ENCODE peak calls at places on chromosomes 7 and 10, in seven cellular contexts. One of them, this sample, is unnamed.

GRCh38 chr7:156038345-156038744 is 226.1 kb upstream of the SHH start:
- DNase-seq in cardiac fibroblast: no peak
- DNase-seq in activated B cell treated with CpG ODN at 0.5 μM for 24 hours: no peak
- DNase-seq in CD8-positive, alpha-beta T cell: no peak
- DNase-seq in kidney epithelial cell: no peak
- DNase-seq in brain microvascular endothelial cell: no peak
- DNase-seq in AG10803: no peak
- DNase-seq in this sample: no peak

GRCh38 chr10:70341016-70341415 is 41.4 kb downstream of the LRRC20 start:
- DNase-seq in cardiac fibroblast: no peak
- DNase-seq in activated B cell treated with CpG ODN at 0.5 μM for 24 hours: no peak
- DNase-seq in CD8-positive, alpha-beta T cell: no peak
- DNase-seq in kidney epithelial cell: no peak
- DNase-seq in brain microvascular endothelial cell: no peak
- DNase-seq in AG10803: no peak
- DNase-seq in this sample: no peak

GRCh38 chr7:883029-884021 is 7.0 kb downstream of the GET4 start:
- DNase-seq in cardiac fibroblast: no peak
- DNase-seq in activated B cell treated with CpG ODN at 0.5 μM for 24 hours: no peak
- DNase-seq in CD8-positive, alpha-beta T cell: no peak
- DNase-seq in kidney epithelial cell: no peak
- DNase-seq in brain microvascular endothelial cell: no peak
- DNase-seq in AG10803: no peak
- DNase-seq in this sample: no peak

GRCh38 chr7:72217151-72217550 is 195.0 kb downstream of the CALN1 start:
- DNase-seq in cardiac fibroblast: no peak
- DNase-seq in activated B cell treated with CpG ODN at 0.5 μM for 24 hours: no peak
- DNase-seq in CD8-positive, alpha-beta T cell: no peak
- DNase-seq in kidney epithelial cell: no peak
- DNase-seq in brain microvascular endothelial cell: no peak
- DNase-seq in AG10803: no peak
- DNase-seq in this sample: peak

GRCh38 chr10:22483132-22483531 is 137.8 kb downstream of the SPAG6 start:
- DNase-seq in cardiac fibroblast: no peak
- DNase-seq in activated B cell treated with CpG ODN at 0.5 μM for 24 hours: no peak
- DNase-seq in CD8-positive, alpha-beta T cell: no peak
- DNase-seq in kidney epithelial cell: no peak
- DNase-seq in brain microvascular endothelial cell: no peak
- DNase-seq in AG10803: no peak
- DNase-seq in this sample: no peak

GRCh38 chr7:74280985-74281384 is 8.2 kb upstream of the CLIP2 start:
- DNase-seq in cardiac fibroblast: peak
- DNase-seq in activated B cell treated with CpG ODN at 0.5 μM for 24 hours: no peak
- DNase-seq in CD8-positive, alpha-beta T cell: no peak
- DNase-seq in kidney epithelial cell: no peak
- DNase-seq in brain microvascular endothelial cell: peak
- DNase-seq in AG10803: no peak
- DNase-seq in this sample: no peak

GRCh38 chr10:4267084-4267774 is 482.2 kb upstream of the KLF6 start:
- DNase-seq in cardiac fibroblast: peak
- DNase-seq in activated B cell treated with CpG ODN at 0.5 μM for 24 hours: no peak
- DNase-seq in CD8-positive, alpha-beta T cell: no peak
- DNase-seq in kidney epithelial cell: no peak
- DNase-seq in brain microvascular endothelial cell: no peak
- DNase-seq in AG10803: no peak
- DNase-seq in this sample: no peak

GRCh38 chr7:17255930-17256329 is 42.5 kb upstream of the AHR start:
- DNase-seq in cardiac fibroblast: no peak
- DNase-seq in activated B cell treated with CpG ODN at 0.5 μM for 24 hours: no peak
- DNase-seq in CD8-positive, alpha-beta T cell: no peak
- DNase-seq in kidney epithelial cell: no peak
- DNase-seq in brain microvascular endothelial cell: no peak
- DNase-seq in AG10803: no peak
- DNase-seq in this sample: no peak

GRCh38 chr7:127798023-127798422 is 146.0 kb downstream of the SND1 start:
- DNase-seq in cardiac fibroblast: peak
- DNase-seq in activated B cell treated with CpG ODN at 0.5 μM for 24 hours: no peak
- DNase-seq in CD8-positive, alpha-beta T cell: no peak
- DNase-seq in kidney epithelial cell: no peak
- DNase-seq in brain microvascular endothelial cell: no peak
- DNase-seq in AG10803: no peak
- DNase-seq in this sample: peak

GRCh38 chr7:150903627-150904026 is 51.3 kb downstream of the AOC1 start:
- DNase-seq in cardiac fibroblast: peak
- DNase-seq in activated B cell treated with CpG ODN at 0.5 μM for 24 hours: no peak
- DNase-seq in CD8-positive, alpha-beta T cell: no peak
- DNase-seq in kidney epithelial cell: no peak
- DNase-seq in brain microvascular endothelial cell: no peak
- DNase-seq in AG10803: peak
- DNase-seq in this sample: no peak

GRCh38 chr7:44224216-44224950 is 23.6 kb downstream of the YKT6 start:
- DNase-seq in cardiac fibroblast: no peak
- DNase-seq in activated B cell treated with CpG ODN at 0.5 μM for 24 hours: no peak
- DNase-seq in CD8-positive, alpha-beta T cell: no peak
- DNase-seq in kidney epithelial cell: no peak
- DNase-seq in brain microvascular endothelial cell: no peak
- DNase-seq in AG10803: no peak
- DNase-seq in this sample: no peak

GRCh38 chr7:2047272-2047581 is 185.5 kb downstream of the MAD1L1 start:
- DNase-seq in cardiac fibroblast: no peak
- DNase-seq in activated B cell treated with CpG ODN at 0.5 μM for 24 hours: no peak
- DNase-seq in CD8-positive, alpha-beta T cell: no peak
- DNase-seq in kidney epithelial cell: no peak
- DNase-seq in brain microvascular endothelial cell: no peak
- DNase-seq in AG10803: no peak
- DNase-seq in this sample: no peak

GRCh38 chr10:73866621-73867020 is 7.7 kb downstream of the CAMK2G start:
- DNase-seq in cardiac fibroblast: no peak
- DNase-seq in activated B cell treated with CpG ODN at 0.5 μM for 24 hours: no peak
- DNase-seq in CD8-positive, alpha-beta T cell: no peak
- DNase-seq in kidney epithelial cell: no peak
- DNase-seq in brain microvascular endothelial cell: no peak
- DNase-seq in AG10803: no peak
- DNase-seq in this sample: no peak

GRCh38 chr10:21495002-21495685 is 30.3 kb downstream of the SKIDA1 start:
- DNase-seq in cardiac fibroblast: no peak
- DNase-seq in activated B cell treated with CpG ODN at 0.5 μM for 24 hours: no peak
- DNase-seq in CD8-positive, alpha-beta T cell: no peak
- DNase-seq in kidney epithelial cell: no peak
- DNase-seq in brain microvascular endothelial cell: no peak
- DNase-seq in AG10803: no peak
- DNase-seq in this sample: peak

GRCh38 chr7:129958643-129959479 is 6.1 kb upstream of the UBE2H start:
- DNase-seq in cardiac fibroblast: peak
- DNase-seq in activated B cell treated with CpG ODN at 0.5 μM for 24 hours: no peak
- DNase-seq in CD8-positive, alpha-beta T cell: no peak
- DNase-seq in kidney epithelial cell: peak
- DNase-seq in brain microvascular endothelial cell: peak
- DNase-seq in AG10803: peak
- DNase-seq in this sample: no peak

GRCh38 chr10:1366277-1366676 is 310.1 kb downstream of the WDR37 start:
- DNase-seq in cardiac fibroblast: no peak
- DNase-seq in activated B cell treated with CpG ODN at 0.5 μM for 24 hours: no peak
- DNase-seq in CD8-positive, alpha-beta T cell: no peak
- DNase-seq in kidney epithelial cell: no peak
- DNase-seq in brain microvascular endothelial cell: no peak
- DNase-seq in AG10803: no peak
- DNase-seq in this sample: no peak

GRCh38 chr7:91565499-91566331 is 301.5 kb downstream of the FZD1 start:
- DNase-seq in cardiac fibroblast: no peak
- DNase-seq in activated B cell treated with CpG ODN at 0.5 μM for 24 hours: no peak
- DNase-seq in CD8-positive, alpha-beta T cell: no peak
- DNase-seq in kidney epithelial cell: no peak
- DNase-seq in brain microvascular endothelial cell: no peak
- DNase-seq in AG10803: peak
- DNase-seq in this sample: no peak

GRCh38 chr7:135160098-135160857 is 10.2 kb downstream of the CYREN start:
- DNase-seq in cardiac fibroblast: peak
- DNase-seq in activated B cell treated with CpG ODN at 0.5 μM for 24 hours: no peak
- DNase-seq in CD8-positive, alpha-beta T cell: no peak
- DNase-seq in kidney epithelial cell: no peak
- DNase-seq in brain microvascular endothelial cell: peak
- DNase-seq in AG10803: no peak
- DNase-seq in this sample: no peak

GRCh38 chr7:128454808-128455555 is 696 bp upstream of the HILPDA start:
- DNase-seq in cardiac fibroblast: peak
- DNase-seq in activated B cell treated with CpG ODN at 0.5 μM for 24 hours: no peak
- DNase-seq in CD8-positive, alpha-beta T cell: no peak
- DNase-seq in kidney epithelial cell: no peak
- DNase-seq in brain microvascular endothelial cell: peak
- DNase-seq in AG10803: peak
- DNase-seq in this sample: no peak

GRCh38 chr10:77350711-77351119 is 286.9 kb downstream of the KCNMA1 start:
- DNase-seq in cardiac fibroblast: peak
- DNase-seq in activated B cell treated with CpG ODN at 0.5 μM for 24 hours: no peak
- DNase-seq in CD8-positive, alpha-beta T cell: no peak
- DNase-seq in kidney epithelial cell: peak
- DNase-seq in brain microvascular endothelial cell: peak
- DNase-seq in AG10803: peak
- DNase-seq in this sample: no peak

GRCh38 chr7:31642681-31643115 is 44.3 kb upstream of the PPP1R17 start:
- DNase-seq in cardiac fibroblast: no peak
- DNase-seq in activated B cell treated with CpG ODN at 0.5 μM for 24 hours: no peak
- DNase-seq in CD8-positive, alpha-beta T cell: no peak
- DNase-seq in kidney epithelial cell: no peak
- DNase-seq in brain microvascular endothelial cell: no peak
- DNase-seq in AG10803: no peak
- DNase-seq in this sample: no peak

GRCh38 chr10:101780187-101780817 is 2.9 kb downstream of the NPM3 start:
- DNase-seq in cardiac fibroblast: no peak
- DNase-seq in activated B cell treated with CpG ODN at 0.5 μM for 24 hours: no peak
- DNase-seq in CD8-positive, alpha-beta T cell: no peak
- DNase-seq in kidney epithelial cell: no peak
- DNase-seq in brain microvascular endothelial cell: no peak
- DNase-seq in AG10803: no peak
- DNase-seq in this sample: no peak

GRCh38 chr7:35463751-35464150 is 209.9 kb upstream of the TBX20 start:
- DNase-seq in cardiac fibroblast: no peak
- DNase-seq in activated B cell treated with CpG ODN at 0.5 μM for 24 hours: no peak
- DNase-seq in CD8-positive, alpha-beta T cell: no peak
- DNase-seq in kidney epithelial cell: no peak
- DNase-seq in brain microvascular endothelial cell: no peak
- DNase-seq in AG10803: no peak
- DNase-seq in this sample: no peak

GRCh38 chr10:50431791-50432190 is 180.5 kb upstream of the ASAH2 start:
- DNase-seq in cardiac fibroblast: peak
- DNase-seq in activated B cell treated with CpG ODN at 0.5 μM for 24 hours: no peak
- DNase-seq in CD8-positive, alpha-beta T cell: no peak
- DNase-seq in kidney epithelial cell: no peak
- DNase-seq in brain microvascular endothelial cell: no peak
- DNase-seq in AG10803: peak
- DNase-seq in this sample: no peak

GRCh38 chr7:37656913-37657530 is 26.5 kb upstream of the GPR141 start:
- DNase-seq in cardiac fibroblast: no peak
- DNase-seq in activated B cell treated with CpG ODN at 0.5 μM for 24 hours: no peak
- DNase-seq in CD8-positive, alpha-beta T cell: no peak
- DNase-seq in kidney epithelial cell: no peak
- DNase-seq in brain microvascular endothelial cell: no peak
- DNase-seq in AG10803: no peak
- DNase-seq in this sample: no peak

GRCh38 chr10:113058175-113058961 is 108.3 kb downstream of the TCF7L2 start:
- DNase-seq in cardiac fibroblast: peak
- DNase-seq in activated B cell treated with CpG ODN at 0.5 μM for 24 hours: no peak
- DNase-seq in CD8-positive, alpha-beta T cell: no peak
- DNase-seq in kidney epithelial cell: no peak
- DNase-seq in brain microvascular endothelial cell: peak
- DNase-seq in AG10803: peak
- DNase-seq in this sample: no peak

GRCh38 chr7:104984591-104985258 is 29.3 kb upstream of the KMT2E start:
- DNase-seq in cardiac fibroblast: no peak
- DNase-seq in activated B cell treated with CpG ODN at 0.5 μM for 24 hours: no peak
- DNase-seq in CD8-positive, alpha-beta T cell: no peak
- DNase-seq in kidney epithelial cell: no peak
- DNase-seq in brain microvascular endothelial cell: no peak
- DNase-seq in AG10803: no peak
- DNase-seq in this sample: no peak

GRCh38 chr10:58773942-58774341 is 261.3 kb downstream of the BICC1 start:
- DNase-seq in cardiac fibroblast: peak
- DNase-seq in activated B cell treated with CpG ODN at 0.5 μM for 24 hours: no peak
- DNase-seq in CD8-positive, alpha-beta T cell: no peak
- DNase-seq in kidney epithelial cell: no peak
- DNase-seq in brain microvascular endothelial cell: no peak
- DNase-seq in AG10803: peak
- DNase-seq in this sample: no peak
- TF ChIP-seq CTCF in cardiac fibroblast: no peak
- TF ChIP-seq CTCF in activated B cell treated with CpG ODN at 0.5 μM for 24 hours: no peak
- TF ChIP-seq CTCF in CD8-positive, alpha-beta T cell: no peak
- TF ChIP-seq CTCF in kidney epithelial cell: no peak
- TF ChIP-seq CTCF in brain microvascular endothelial cell: no peak
- TF ChIP-seq CTCF in AG10803: no peak
- TF ChIP-seq CTCF in this sample: no peak

GRCh38 chr10:27369832-27370231 is 129.2 kb upstream of the ACBD5 start:
- DNase-seq in cardiac fibroblast: peak
- DNase-seq in activated B cell treated with CpG ODN at 0.5 μM for 24 hours: no peak
- DNase-seq in CD8-positive, alpha-beta T cell: no peak
- DNase-seq in kidney epithelial cell: no peak
- DNase-seq in brain microvascular endothelial cell: no peak
- DNase-seq in AG10803: peak
- DNase-seq in this sample: no peak
- TF ChIP-seq CTCF in cardiac fibroblast: no peak
- TF ChIP-seq CTCF in activated B cell treated with CpG ODN at 0.5 μM for 24 hours: no peak
- TF ChIP-seq CTCF in CD8-positive, alpha-beta T cell: no peak
- TF ChIP-seq CTCF in kidney epithelial cell: no peak
- TF ChIP-seq CTCF in brain microvascular endothelial cell: no peak
- TF ChIP-seq CTCF in AG10803: no peak
- TF ChIP-seq CTCF in this sample: peak

DNA sequence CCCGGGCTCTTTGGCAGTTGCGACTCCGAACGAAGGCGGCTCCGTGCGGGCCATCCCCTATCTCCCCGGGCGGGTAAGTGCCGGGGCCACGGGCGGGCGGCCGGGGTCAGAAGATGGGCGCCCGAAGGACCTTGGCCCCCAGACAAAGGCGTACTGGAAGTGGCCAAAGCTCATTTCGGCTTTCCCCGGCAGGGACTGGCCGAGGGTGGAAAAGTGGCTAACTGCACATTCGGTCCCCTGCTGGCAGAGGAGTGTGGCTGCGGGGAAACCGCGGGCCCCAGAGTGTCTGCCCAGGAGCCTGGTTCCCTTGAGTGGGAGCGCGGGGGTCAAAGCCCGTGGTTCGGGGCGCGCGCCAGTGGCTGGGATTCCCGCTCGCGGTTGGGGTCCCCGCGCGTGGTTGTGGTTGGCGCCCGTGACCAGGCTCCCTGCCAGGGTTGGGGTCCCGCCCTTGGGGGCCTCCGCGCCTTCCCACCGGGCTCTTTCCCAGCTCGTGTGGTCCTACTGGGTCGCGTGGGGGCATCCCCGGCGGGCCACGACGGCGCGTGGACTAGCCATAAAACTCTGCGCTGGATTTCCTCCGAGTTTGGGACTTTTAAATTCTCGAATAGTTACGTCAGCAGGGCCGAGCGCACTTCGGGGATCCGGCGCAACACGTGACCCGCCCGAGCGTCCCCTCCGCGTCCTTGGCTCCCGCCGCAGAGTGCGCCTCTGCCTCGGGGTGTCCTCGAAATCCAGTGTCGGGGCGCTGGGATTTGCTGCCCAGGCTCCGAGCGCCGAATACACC is 124.4 kb downstream of the TACC2 start:
- DNase-seq in cardiac fibroblast: peak
- DNase-seq in activated B cell treated with CpG ODN at 0.5 μM for 24 hours: no peak
- DNase-seq in CD8-positive, alpha-beta T cell: no peak
- DNase-seq in kidney epithelial cell: no peak
- DNase-seq in brain microvascular endothelial cell: peak
- DNase-seq in AG10803: peak
- DNase-seq in this sample: peak
- TF ChIP-seq CTCF in cardiac fibroblast: peak
- TF ChIP-seq CTCF in activated B cell treated with CpG ODN at 0.5 μM for 24 hours: no peak
- TF ChIP-seq CTCF in CD8-positive, alpha-beta T cell: no peak
- TF ChIP-seq CTCF in kidney epithelial cell: peak
- TF ChIP-seq CTCF in brain microvascular endothelial cell: peak
- TF ChIP-seq CTCF in AG10803: peak
- TF ChIP-seq CTCF in this sample: peak

GRCh38 chr10:128035557-128035973 is 90.7 kb downstream of the MKI67 start:
- DNase-seq in cardiac fibroblast: peak
- DNase-seq in activated B cell treated with CpG ODN at 0.5 μM for 24 hours: peak
- DNase-seq in CD8-positive, alpha-beta T cell: peak
- DNase-seq in kidney epithelial cell: no peak
- DNase-seq in brain microvascular endothelial cell: peak
- DNase-seq in AG10803: peak
- DNase-seq in this sample: no peak
- TF ChIP-seq CTCF in cardiac fibroblast: peak
- TF ChIP-seq CTCF in activated B cell treated with CpG ODN at 0.5 μM for 24 hours: peak
- TF ChIP-seq CTCF in CD8-positive, alpha-beta T cell: peak
- TF ChIP-seq CTCF in kidney epithelial cell: peak
- TF ChIP-seq CTCF in brain microvascular endothelial cell: peak
- TF ChIP-seq CTCF in AG10803: peak
- TF ChIP-seq CTCF in this sample: peak